ENCODE peak calls at places on chromosomes 2 and 18, in eight cellular contexts. O is NB4, W is lower leg skin, Z is astrocyte of the spinal cord, F is HFF-Myc, B is pancreas, D is fibroblast of pulmonary artery, M is transverse colon. C is an unnamed sample.

GRCh38 chr2:215461836-215462532 is 26.1 kb upstream of the FN1 start:
- DNase-seq in F (no peak), M (no peak), D (peak), Z (peak), W (no peak), O (no peak), B (no peak), C (peak)

GRCh38 chr2:47521666-47522285 is 118.8 kb downstream of the MSH2 start:
- DNase-seq in D (no peak), W (no peak), F (no peak), O (no peak), M (no peak), B (no peak), Z (no peak), C (no peak)

GRCh38 chr18:36284671-36285295 is 12.7 kb upstream of the FHOD3 start:
- DNase-seq in O (peak), B (no peak), Z (peak), D (peak), M (peak), F (peak), W (no peak), C (peak)

GRCh38 chr2:207163815-207164747 is 1.7 kb downstream of the KLF7 start:
- DNase-seq in W (peak), D (peak), O (peak), Z (peak), M (peak), B (no peak), F (no peak), C (peak)

GRCh38 chr18:47585136-47585535 is 333.7 kb upstream of the SKOR2 start:
- DNase-seq in B (no peak), M (no peak), D (no peak), O (no peak), W (no peak), F (no peak), Z (no peak), C (no peak)

GRCh38 chr2:45458909-45459563 is 152.0 kb downstream of the SRBD1 start:
- DNase-seq in O (peak), F (no peak), Z (peak), D (peak), B (no peak), W (no peak), M (peak), C (peak)

GRCh38 chr2:72112981-72113846 is 34.4 kb downstream of the CYP26B1 start:
- DNase-seq in O (no peak), M (no peak), W (peak), B (no peak), Z (no peak), D (no peak), F (no peak), C (peak)

GRCh38 chr2:240457223-240458043 is 22.0 kb downstream of the GPC1 start:
- DNase-seq in Z (no peak), O (no peak), B (no peak), W (no peak), F (no peak), M (no peak), D (no peak), C (no peak)

GRCh38 chr2:209208211-209208610 is 215.6 kb upstream of the MAP2 start:
- DNase-seq in B (peak), Z (no peak), F (no peak), D (peak), M (peak), O (peak), W (peak), C (peak)

GRCh38 chr2:213232649-213233437 is 51.4 kb upstream of the SPAG16 start:
- DNase-seq in D (no peak), W (no peak), Z (peak), O (peak), M (no peak), F (no peak), B (no peak), C (no peak)

GRCh38 chr2:201433389-201433995 is 17.8 kb downstream of the TRAK2 start:
- DNase-seq in O (no peak), M (no peak), W (no peak), Z (no peak), D (no peak), F (no peak), B (no peak), C (no peak)

GRCh38 chr2:69773201-69773600 is 31.3 kb downstream of the ANXA4 start:
- DNase-seq in Z (peak), M (no peak), F (no peak), O (no peak), B (no peak), W (no peak), D (peak), C (peak)

GRCh38 chr18:71784777-71785176 is 759.4 kb downstream of the CBLN2 start:
- DNase-seq in O (peak), W (no peak), F (no peak), M (no peak), D (peak), B (no peak), Z (no peak), C (peak)

GRCh38 chr2:233758168-233758567 is 1.9 kb upstream of the UGT1A1 start:
- DNase-seq in M (no peak), O (no peak), D (no peak), B (no peak), F (no peak), W (no peak), Z (no peak), C (no peak)

GRCh38 chr2:118969025-118969733 is 27.2 kb downstream of the MARCO start:
- DNase-seq in Z (no peak), M (no peak), D (no peak), B (no peak), F (no peak), O (no peak), W (peak), C (no peak)

GRCh38 chr2:71892896-71893295 is 254.8 kb downstream of the CYP26B1 start:
- DNase-seq in M (no peak), W (no peak), D (no peak), F (no peak), B (no peak), O (no peak), Z (no peak), C (no peak)

GRCh38 chr18:35000457-35000856 is 40.8 kb upstream of the MAPRE2 start:
- DNase-seq in B (no peak), Z (no peak), W (no peak), M (no peak), D (no peak), F (no peak), O (no peak), C (no peak)

GRCh38 chr2:46277470-46278190 is 19.6 kb upstream of the EPAS1 start:
- DNase-seq in D (no peak), B (no peak), M (no peak), F (no peak), W (peak), Z (no peak), O (no peak), C (no peak)

GRCh38 chr2:26474261-26474785 is 3.6 kb downstream of the OTOF start:
- DNase-seq in D (no peak), B (no peak), M (no peak), O (no peak), F (no peak), Z (no peak), W (no peak), C (no peak)

GRCh38 chr2:118845843-118846666 is 1.4 kb downstream of the EN1 start:
- DNase-seq in Z (no peak), F (no peak), B (peak), D (no peak), M (no peak), W (peak), O (no peak), C (no peak)

GRCh38 chr2:3870222-3870621 is 166.8 kb downstream of the DCDC2C start:
- DNase-seq in B (no peak), D (no peak), M (no peak), W (no peak), F (no peak), Z (no peak), O (no peak), C (no peak)

GRCh38 chr18:9787126-9787525 is 79.0 kb downstream of the RAB31 start:
- DNase-seq in F (no peak), M (no peak), W (no peak), B (no peak), Z (no peak), O (no peak), D (no peak), C (peak)

GRCh38 chr2:40213071-40213470 is 238.8 kb downstream of the SLC8A1 start:
- DNase-seq in F (no peak), M (no peak), B (no peak), D (peak), O (peak), Z (peak), W (no peak), C (peak)

GRCh38 chr2:133241231-133241575 is 327.1 kb downstream of the NCKAP5 start:
- DNase-seq in F (no peak), M (no peak), O (no peak), B (no peak), W (no peak), D (no peak), Z (peak), C (peak)

GRCh38 chr2:68837164-68837860 is 33.9 kb downstream of the BMP10 start:
- DNase-seq in F (no peak), W (peak), O (peak), Z (peak), D (peak), M (peak), B (peak), C (peak)

DNA sequence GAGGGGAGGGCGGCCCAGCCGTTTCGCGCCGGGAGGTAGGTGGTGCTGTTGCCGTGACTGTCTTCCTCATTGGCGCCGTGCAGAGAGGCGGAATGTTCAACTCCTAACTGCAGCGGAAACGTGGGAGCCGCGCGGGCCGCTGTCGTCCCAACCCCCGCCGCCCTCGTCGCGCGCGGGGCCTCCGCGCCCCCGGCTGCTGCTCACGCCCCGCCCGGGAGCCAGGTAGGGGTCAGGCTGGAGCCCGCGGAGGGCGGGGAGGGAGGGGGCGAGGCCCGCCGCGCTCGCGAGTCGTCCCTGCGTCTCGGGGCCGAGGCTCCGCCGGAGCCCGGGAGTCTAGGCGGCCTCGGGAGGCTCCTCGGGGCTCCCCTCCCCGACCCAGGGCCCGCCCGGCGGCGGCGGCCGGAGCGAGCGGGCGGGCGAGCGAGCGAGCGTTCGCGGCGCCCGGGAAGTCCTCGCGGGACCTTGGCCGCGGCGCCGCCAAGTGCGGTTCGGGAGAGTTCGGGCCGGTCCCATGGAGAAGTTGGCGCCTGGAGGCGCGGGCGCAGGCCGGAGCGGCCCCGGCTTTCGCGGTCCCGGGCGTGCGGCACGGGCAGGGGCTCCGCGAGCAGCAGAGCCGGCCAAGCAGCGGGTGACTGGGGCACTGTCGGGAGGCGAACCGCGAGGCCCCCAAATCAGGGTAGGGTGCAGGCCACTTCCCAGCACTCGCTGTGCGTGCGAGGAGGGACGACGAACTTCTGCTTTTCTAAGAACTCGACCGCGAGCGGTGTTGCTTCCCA is at the start of gene MAP3K20:
- DNase-seq in O (peak), W (peak), M (peak), B (peak), F (no peak), Z (peak), D (peak), C (peak)
- TF ChIP-seq CTCF in O (peak), W (no peak), M (peak), B (peak), F (peak), Z (peak), D (peak), C (peak)

GRCh38 chr2:95063401-95063958 is 38.0 kb downstream of the MAL start:
- DNase-seq in D (no peak), Z (no peak), B (no peak), M (no peak), O (no peak), W (peak), F (no peak), C (no peak)
- H3K4me3 ChIP-seq in D (no peak), Z (no peak), B (no peak), M (no peak), O (no peak), W (no peak), F (no peak), C (no peak)

GRCh38 chr18:76808561-76808960 is 13.8 kb upstream of the ZNF236 start:
- DNase-seq in W (peak), B (no peak), M (no peak), F (no peak), Z (no peak), D (no peak), O (no peak), C (no peak)

GRCh38 chr18:76806301-76806700 is 16.1 kb upstream of the ZNF236 start:
- DNase-seq in M (no peak), W (no peak), O (no peak), Z (no peak), B (no peak), D (no peak), F (no peak), C (no peak)

GRCh38 chr18:76803814-76804213 is 18.5 kb upstream of the ZNF236 start:
- DNase-seq in Z (peak), O (peak), F (no peak), W (peak), D (peak), M (peak), B (peak), C (peak)

GRCh38 chr18:76803413-76803812 is 18.9 kb upstream of the ZNF236 start:
- DNase-seq in W (no peak), D (no peak), O (no peak), M (no peak), B (no peak), Z (no peak), F (no peak), C (no peak)

GRCh38 chr18:76805221-76805620 is 17.1 kb upstream of the ZNF236 start:
- DNase-seq in W (no peak), O (peak), Z (peak), D (peak), F (no peak), B (no peak), M (no peak), C (peak)
- TF ChIP-seq CTCF in W (no peak), O (no peak), Z (no peak), D (peak), F (no peak), B (no peak), M (no peak), C (peak)

GRCh38 chr2:164621761-164622105 is 451 bp upstream of the GRB14 start:
- DNase-seq in W (no peak), B (no peak), Z (no peak), O (no peak), F (no peak), M (peak), D (no peak), C (no peak)
- H3K4me3 ChIP-seq in W (no peak), B (peak), Z (peak), O (no peak), F (peak), M (peak), D (peak), C (peak)

C was measured in fibroblast of the aortic adventitia.